ENCODE peak calls at places on chromosomes 6 and 20, in four cellular contexts. One of them, this sample, is unnamed.

GRCh38 chr6:46376562-46376969 is 114.7 kb downstream of the RCAN2 start:
- DNase-seq in H1: no peak
- DNase-seq in GM12878: peak
- DNase-seq in K562: no peak
- DNase-seq in this sample: no peak

GRCh38 chr6:30493643-30494250 is 4.4 kb downstream of the HLA-E start:
- DNase-seq in K562: no peak
- DNase-seq in GM12878: no peak
- DNase-seq in H1: no peak
- DNase-seq in this sample: no peak

GRCh38 chr20:44916586-44916985 is 6.7 kb downstream of the PABPC1L start:
- DNase-seq in K562: no peak
- DNase-seq in GM12878: no peak
- DNase-seq in H1: no peak
- DNase-seq in this sample: no peak

GRCh38 chr6:7052441-7052936 is 55.3 kb upstream of the RREB1 start:
- DNase-seq in K562: no peak
- DNase-seq in GM12878: no peak
- DNase-seq in H1: no peak
- DNase-seq in this sample: no peak

GRCh38 chr20:54914995-54915394 is 439.6 kb downstream of the DOK5 start:
- DNase-seq in GM12878: no peak
- DNase-seq in H1: no peak
- DNase-seq in K562: no peak
- DNase-seq in this sample: no peak

GRCh38 chr6:157867981-157868380 is 44.9 kb downstream of the SNX9 start:
- DNase-seq in K562: no peak
- DNase-seq in H1: no peak
- DNase-seq in GM12878: no peak
- DNase-seq in this sample: no peak

GRCh38 chr20:62542862-62543261 is 67.1 kb upstream of the GATA5 start:
- DNase-seq in K562: no peak
- DNase-seq in GM12878: no peak
- DNase-seq in H1: no peak
- DNase-seq in this sample: no peak

GRCh38 chr6:94323853-94324252 is 904.5 kb upstream of the EPHA7 start:
- DNase-seq in GM12878: no peak
- DNase-seq in K562: no peak
- DNase-seq in H1: no peak
- DNase-seq in this sample: no peak

GRCh38 chr6:37676071-37676470 is 21.6 kb downstream of the MDGA1 start:
- DNase-seq in GM12878: no peak
- DNase-seq in H1: no peak
- DNase-seq in K562: no peak
- DNase-seq in this sample: no peak

GRCh38 chr6:153511896-153512496 is 380.9 kb upstream of the RGS17 start:
- DNase-seq in K562: peak
- DNase-seq in GM12878: no peak
- DNase-seq in H1: no peak
- DNase-seq in this sample: peak

GRCh38 chr6:166751051-166751595 is 124.1 kb upstream of the RPS6KA2 start:
- DNase-seq in K562: no peak
- DNase-seq in GM12878: no peak
- DNase-seq in H1: no peak
- DNase-seq in this sample: no peak

GRCh38 chr6:56490994-56491393 is 151.7 kb downstream of the DST start:
- DNase-seq in GM12878: no peak
- DNase-seq in K562: no peak
- DNase-seq in H1: no peak
- DNase-seq in this sample: no peak

GRCh38 chr20:61805781-61806180 is 259.9 kb downstream of the TAF4 start:
- DNase-seq in GM12878: no peak
- DNase-seq in H1: no peak
- DNase-seq in K562: no peak
- DNase-seq in this sample: no peak

GRCh38 chr6:28802417-28803336 is 121.1 kb downstream of the TRIM27 start:
- DNase-seq in K562: peak
- DNase-seq in H1: peak
- DNase-seq in GM12878: no peak
- DNase-seq in this sample: peak
- TF ChIP-seq CHD2 in K562: peak
- TF ChIP-seq CHD2 in H1: no peak
- TF ChIP-seq CHD2 in GM12878: no peak
- TF ChIP-seq CHD2 in this sample: no peak

GRCh38 chr20:58911970-58912369 is 59.5 kb downstream of the GNAS start:
- DNase-seq in K562: no peak
- DNase-seq in GM12878: no peak
- DNase-seq in H1: no peak
- DNase-seq in this sample: no peak
- TF ChIP-seq SP1 in K562: no peak
- TF ChIP-seq SP1 in GM12878: no peak
- TF ChIP-seq SP1 in H1: no peak
- TF ChIP-seq SP1 in this sample: no peak

GRCh38 chr6:134590449-134590848 is 272.5 kb upstream of the SGK1 start:
- DNase-seq in H1: no peak
- DNase-seq in K562: no peak
- DNase-seq in GM12878: no peak
- DNase-seq in this sample: no peak
- TF ChIP-seq CHD2 in H1: no peak
- TF ChIP-seq CHD2 in K562: no peak
- TF ChIP-seq CHD2 in GM12878: no peak
- TF ChIP-seq CHD2 in this sample: no peak

DNA sequence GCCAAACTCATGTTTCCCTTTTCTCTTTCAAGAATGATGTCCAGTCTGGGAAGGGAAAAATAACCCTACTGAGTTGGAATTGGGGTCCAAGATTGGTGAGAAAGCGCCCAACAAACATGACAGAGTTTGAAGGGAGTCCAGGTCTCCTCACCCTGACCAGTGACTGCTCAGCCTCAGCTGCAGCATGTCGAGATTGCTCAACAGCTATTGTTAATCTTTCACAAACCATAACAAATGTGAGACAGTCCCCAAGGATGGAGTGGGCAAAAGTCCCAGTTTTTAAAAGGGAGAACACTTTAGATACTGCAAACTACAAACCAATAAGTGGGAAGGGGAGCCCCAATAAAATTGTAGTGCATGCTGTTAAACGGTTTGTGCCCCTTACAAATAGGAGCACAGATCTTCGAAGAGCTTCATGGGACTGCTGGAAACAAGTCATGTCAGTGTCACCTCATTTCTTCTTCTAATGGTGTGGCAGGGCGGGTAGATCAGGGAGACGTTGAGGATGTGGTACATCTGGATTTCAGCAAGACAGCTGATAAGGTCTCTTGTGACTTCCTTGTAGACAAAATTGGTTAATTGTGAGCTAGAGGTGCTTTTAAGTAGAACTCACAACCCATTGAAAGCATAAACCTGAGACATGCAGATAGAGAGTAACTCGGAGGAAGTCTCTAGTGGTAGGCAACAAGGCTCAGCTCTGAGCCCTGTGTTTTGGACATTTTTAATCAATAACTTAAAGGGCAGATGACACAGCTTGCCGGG is 134.0 kb upstream of the ARMC2 start:
- DNase-seq in GM12878: no peak
- DNase-seq in K562: no peak
- DNase-seq in H1: no peak
- DNase-seq in this sample: no peak
- TF ChIP-seq SP1 in GM12878: no peak
- TF ChIP-seq SP1 in K562: no peak
- TF ChIP-seq SP1 in H1: no peak
- TF ChIP-seq SP1 in this sample: no peak